ENCODE peak calls at places on chromosomes 4 and X, in four cellular contexts. One of them, this sample, is unnamed.

GRCh38 chr4:15368906-15369305 is 58.9 kb upstream of the C1QTNF7 start:
- DNase-seq in stimulated activated CD4-positive, alpha-beta T cell treated with anti-CD3 and anti-CD28 coated beads, Interleukin-15, amount 100 ng/mL, for 24 hours: no peak
- DNase-seq in prostate gland: no peak
- DNase-seq in Kasumi-1: peak
- DNase-seq in this sample: peak

GRCh38 chr4:1985780-1986577 is 22.8 kb downstream of the NELFA start:
- DNase-seq in stimulated activated CD4-positive, alpha-beta T cell treated with anti-CD3 and anti-CD28 coated beads, Interleukin-15, amount 100 ng/mL, for 24 hours: no peak
- DNase-seq in prostate gland: no peak
- DNase-seq in Kasumi-1: no peak
- DNase-seq in this sample: no peak

GRCh38 chr4:102478186-102478585 is 23.0 kb upstream of the NFKB1 start:
- DNase-seq in stimulated activated CD4-positive, alpha-beta T cell treated with anti-CD3 and anti-CD28 coated beads, Interleukin-15, amount 100 ng/mL, for 24 hours: no peak
- DNase-seq in prostate gland: no peak
- DNase-seq in Kasumi-1: no peak
- DNase-seq in this sample: no peak

GRCh38 chr4:98232202-98232601 is 29.0 kb upstream of the RAP1GDS1 start:
- DNase-seq in stimulated activated CD4-positive, alpha-beta T cell treated with anti-CD3 and anti-CD28 coated beads, Interleukin-15, amount 100 ng/mL, for 24 hours: no peak
- DNase-seq in prostate gland: no peak
- DNase-seq in Kasumi-1: peak
- DNase-seq in this sample: peak

GRCh38 chr4:86449746-86450145 is 89.9 kb upstream of the MAPK10 start:
- DNase-seq in stimulated activated CD4-positive, alpha-beta T cell treated with anti-CD3 and anti-CD28 coated beads, Interleukin-15, amount 100 ng/mL, for 24 hours: no peak
- DNase-seq in prostate gland: no peak
- DNase-seq in Kasumi-1: peak
- DNase-seq in this sample: no peak

GRCh38 chr4:182925298-182925738 is 8.1 kb upstream of the DCTD start:
- DNase-seq in stimulated activated CD4-positive, alpha-beta T cell treated with anti-CD3 and anti-CD28 coated beads, Interleukin-15, amount 100 ng/mL, for 24 hours: peak
- DNase-seq in prostate gland: no peak
- DNase-seq in Kasumi-1: peak
- DNase-seq in this sample: peak

GRCh38 chr4:87896020-87896621 is 63.4 kb downstream of the MEPE start:
- DNase-seq in stimulated activated CD4-positive, alpha-beta T cell treated with anti-CD3 and anti-CD28 coated beads, Interleukin-15, amount 100 ng/mL, for 24 hours: peak
- DNase-seq in prostate gland: no peak
- DNase-seq in Kasumi-1: peak
- DNase-seq in this sample: peak

GRCh38 chr4:26084414-26084813 is 170.4 kb downstream of the SMIM20 start:
- DNase-seq in stimulated activated CD4-positive, alpha-beta T cell treated with anti-CD3 and anti-CD28 coated beads, Interleukin-15, amount 100 ng/mL, for 24 hours: no peak
- DNase-seq in prostate gland: no peak
- DNase-seq in Kasumi-1: no peak
- DNase-seq in this sample: no peak

GRCh38 chrX:154366666-154367055 is 7.8 kb downstream of the FLNA start:
- DNase-seq in stimulated activated CD4-positive, alpha-beta T cell treated with anti-CD3 and anti-CD28 coated beads, Interleukin-15, amount 100 ng/mL, for 24 hours: no peak
- DNase-seq in prostate gland: peak
- DNase-seq in Kasumi-1: no peak
- DNase-seq in this sample: no peak

GRCh38 chr4:30434656-30435055 is 285.5 kb upstream of the PCDH7 start:
- DNase-seq in stimulated activated CD4-positive, alpha-beta T cell treated with anti-CD3 and anti-CD28 coated beads, Interleukin-15, amount 100 ng/mL, for 24 hours: no peak
- DNase-seq in prostate gland: no peak
- DNase-seq in Kasumi-1: no peak
- DNase-seq in this sample: no peak

GRCh38 chrX:115560211-115560977 is 580 bp upstream of the PLS3 start:
- DNase-seq in stimulated activated CD4-positive, alpha-beta T cell treated with anti-CD3 and anti-CD28 coated beads, Interleukin-15, amount 100 ng/mL, for 24 hours: no peak
- DNase-seq in prostate gland: no peak
- DNase-seq in Kasumi-1: no peak
- DNase-seq in this sample: peak

GRCh38 chrX:139795196-139795595 is 87.2 kb upstream of the MCF2 start:
- DNase-seq in stimulated activated CD4-positive, alpha-beta T cell treated with anti-CD3 and anti-CD28 coated beads, Interleukin-15, amount 100 ng/mL, for 24 hours: peak
- DNase-seq in prostate gland: no peak
- DNase-seq in Kasumi-1: no peak
- DNase-seq in this sample: no peak

GRCh38 chr4:76658231-76659102 is 223.4 kb downstream of the SHROOM3 start:
- DNase-seq in stimulated activated CD4-positive, alpha-beta T cell treated with anti-CD3 and anti-CD28 coated beads, Interleukin-15, amount 100 ng/mL, for 24 hours: no peak
- DNase-seq in prostate gland: no peak
- DNase-seq in Kasumi-1: no peak
- DNase-seq in this sample: peak

GRCh38 chr4:174521800-174522182 is 497 bp downstream of the HPGD start:
- DNase-seq in stimulated activated CD4-positive, alpha-beta T cell treated with anti-CD3 and anti-CD28 coated beads, Interleukin-15, amount 100 ng/mL, for 24 hours: peak
- DNase-seq in prostate gland: peak
- DNase-seq in Kasumi-1: no peak
- DNase-seq in this sample: no peak

GRCh38 chrX:14027031-14027430 is 2.7 kb downstream of the GEMIN8 start:
- DNase-seq in stimulated activated CD4-positive, alpha-beta T cell treated with anti-CD3 and anti-CD28 coated beads, Interleukin-15, amount 100 ng/mL, for 24 hours: peak
- DNase-seq in prostate gland: no peak
- DNase-seq in Kasumi-1: no peak
- DNase-seq in this sample: peak

GRCh38 chrX:119759333-119759766 is 962 bp downstream of the SOWAHD start:
- DNase-seq in stimulated activated CD4-positive, alpha-beta T cell treated with anti-CD3 and anti-CD28 coated beads, Interleukin-15, amount 100 ng/mL, for 24 hours: no peak
- DNase-seq in prostate gland: no peak
- DNase-seq in Kasumi-1: no peak
- DNase-seq in this sample: no peak

GRCh38 chrX:71640002-71640401 is 21.7 kb upstream of the CXCR3 start:
- DNase-seq in stimulated activated CD4-positive, alpha-beta T cell treated with anti-CD3 and anti-CD28 coated beads, Interleukin-15, amount 100 ng/mL, for 24 hours: no peak
- DNase-seq in prostate gland: no peak
- DNase-seq in Kasumi-1: no peak
- DNase-seq in this sample: no peak

GRCh38 chr4:118351851-118352827 is 664 bp downstream of the PRSS12 start:
- DNase-seq in stimulated activated CD4-positive, alpha-beta T cell treated with anti-CD3 and anti-CD28 coated beads, Interleukin-15, amount 100 ng/mL, for 24 hours: peak
- DNase-seq in prostate gland: no peak
- DNase-seq in Kasumi-1: no peak
- DNase-seq in this sample: peak

GRCh38 chrX:24528605-24529004 is 63.5 kb downstream of the PDK3 start:
- DNase-seq in stimulated activated CD4-positive, alpha-beta T cell treated with anti-CD3 and anti-CD28 coated beads, Interleukin-15, amount 100 ng/mL, for 24 hours: no peak
- DNase-seq in prostate gland: no peak
- DNase-seq in Kasumi-1: no peak
- DNase-seq in this sample: no peak

GRCh38 chr4:1881709-1882108 is 10.5 kb downstream of the NSD2 start:
- DNase-seq in stimulated activated CD4-positive, alpha-beta T cell treated with anti-CD3 and anti-CD28 coated beads, Interleukin-15, amount 100 ng/mL, for 24 hours: no peak
- DNase-seq in prostate gland: no peak
- DNase-seq in Kasumi-1: no peak
- DNase-seq in this sample: no peak

GRCh38 chr4:152401424-152401823 is 134.5 kb downstream of the FBXW7 start:
- DNase-seq in stimulated activated CD4-positive, alpha-beta T cell treated with anti-CD3 and anti-CD28 coated beads, Interleukin-15, amount 100 ng/mL, for 24 hours: no peak
- DNase-seq in prostate gland: no peak
- DNase-seq in Kasumi-1: no peak
- DNase-seq in this sample: no peak

GRCh38 chr4:15031993-15032660 is 29.8 kb downstream of the CPEB2 start:
- DNase-seq in stimulated activated CD4-positive, alpha-beta T cell treated with anti-CD3 and anti-CD28 coated beads, Interleukin-15, amount 100 ng/mL, for 24 hours: no peak
- DNase-seq in prostate gland: no peak
- DNase-seq in Kasumi-1: no peak
- DNase-seq in this sample: peak